ENCODE peak calls at places on chromosome 11, in four cellular contexts. L, N, K and V are unnamed samples.

GRCh38 chr11:75558939-75559843 is 2.9 kb upstream of the SERPINH1 start:
- DNase-seq in L (no peak), N (peak; percentile 56), K (peak; percentile 89), V (no peak)

GRCh38 chr11:111642521-111642920 is 40.3 kb downstream of the SIK2 start:
- DNase-seq in L (no peak), N (no peak), K (no peak), V (no peak)

GRCh38 chr11:58659404-58659803 is 36.9 kb downstream of the CNTF start:
- DNase-seq in L (no peak), N (no peak), K (no peak), V (no peak)

GRCh38 chr11:40432358-40432757 is 1027.1 kb downstream of the LRRC4C start:
- DNase-seq in L (no peak), N (no peak), K (no peak), V (no peak)

GRCh38 chr11:78379039-78379670 is 38.5 kb downstream of the GAB2 start:
- DNase-seq in L (no peak), N (no peak), K (no peak), V (no peak)

GRCh38 chr11:86414032-86414431 is 39.3 kb downstream of the CCDC81 start:
- DNase-seq in L (no peak), N (no peak), K (no peak), V (no peak)

GRCh38 chr11:14835491-14836105 is 56.4 kb downstream of the CYP2R1 start:
- DNase-seq in L (no peak), N (no peak), K (no peak), V (no peak)

GRCh38 chr11:96188625-96189006 is 154.4 kb downstream of the MAML2 start:
- DNase-seq in L (no peak), N (no peak), K (peak; percentile 68), V (peak; percentile 67)

GRCh38 chr11:107741044-107741823 is 29.4 kb upstream of the SLN start:
- DNase-seq in L (no peak), N (peak; percentile 68), K (no peak), V (no peak)

GRCh38 chr11:133570376-133570775 is 38.1 kb upstream of the OPCML start:
- DNase-seq in L (no peak), N (no peak), K (peak; percentile 0), V (no peak)

GRCh38 chr11:9263840-9264380 is 1.2 kb downstream of the DENND5A start:
- DNase-seq in L (no peak), N (no peak), K (peak; percentile 26), V (no peak)

GRCh38 chr11:100830978-100831732 is 144.1 kb downstream of the ARHGAP42 start:
- DNase-seq in L (no peak), N (no peak), K (peak; percentile 76), V (no peak)

GRCh38 chr11:10550988-10551657 is 10.1 kb upstream of the RNF141 start:
- DNase-seq in L (no peak), N (no peak), K (no peak), V (no peak)

GRCh38 chr11:120579601-120580000 is 68.1 kb downstream of the GRIK4 start:
- DNase-seq in L (no peak), N (no peak), K (no peak), V (no peak)

GRCh38 chr11:128927108-128927461 is 15.6 kb downstream of the TP53AIP1 start:
- DNase-seq in L (no peak), N (no peak), K (no peak), V (no peak)

GRCh38 chr11:64100345-64100744 is 64.6 kb downstream of the FLRT1 start:
- DNase-seq in L (no peak), N (no peak), K (no peak), V (no peak)

GRCh38 chr11:33892906-33893594 is 1.2 kb upstream of the LMO2 start:
- DNase-seq in L (no peak), N (no peak), K (peak; percentile 14), V (no peak)

GRCh38 chr11:72814139-72814830 is at the start of gene ATG16L2:
- DNase-seq in L (peak; percentile 86), N (peak; percentile 97), K (peak; percentile 82), V (peak; percentile 73)

GRCh38 chr11:131041331-131042040 is 125.2 kb upstream of the SNX19 start:
- DNase-seq in L (no peak), N (no peak), K (no peak), V (no peak)

GRCh38 chr11:111795333-111795985 is 29.3 kb upstream of the PPP2R1B start:
- DNase-seq in L (no peak), N (no peak), K (peak; percentile 63), V (no peak)

GRCh38 chr11:45104006-45104789 is 42.2 kb upstream of the PRDM11 start:
- DNase-seq in L (no peak), N (no peak), K (no peak), V (peak; percentile 35)

GRCh38 chr11:126855536-126855935 is 145.0 kb downstream of the KIRREL3 start:
- DNase-seq in L (no peak), N (no peak), K (no peak), V (no peak)

GRCh38 chr11:72720047-72720446 is 32.2 kb downstream of the ARAP1 start:
- DNase-seq in L (no peak), N (peak; percentile 87), K (no peak), V (no peak)

GRCh38 chr11:10400856-10401255 is 54.2 kb upstream of the AMPD3 start:
- DNase-seq in L (no peak), N (no peak), K (peak; percentile 36), V (no peak)

GRCh38 chr11:94650756-94651155 is 83.6 kb downstream of the PIWIL4 start:
- DNase-seq in L (no peak), N (no peak), K (no peak), V (no peak)

GRCh38 chr11:118621898-118622375 is 14.5 kb downstream of the PHLDB1 start:
- DNase-seq in L (no peak), N (no peak), K (no peak), V (no peak)

GRCh38 chr11:58707767-58708166 is 24.0 kb downstream of the GLYAT start:
- DNase-seq in L (no peak), N (no peak), K (no peak), V (no peak)

GRCh38 chr11:20754957-20755356 is 85.6 kb downstream of the NELL1 start:
- DNase-seq in L (no peak), N (no peak), K (no peak), V (no peak)

GRCh38 chr11:111585371-111585770 is 16.9 kb upstream of the SIK2 start:
- DNase-seq in L (no peak), N (no peak), K (peak; percentile 85), V (no peak)

GRCh38 chr11:65873280-65874156 is 918 bp upstream of the EFEMP2 start:
- DNase-seq in L (peak; percentile 93), N (peak; percentile 99), K (peak; percentile 86), V (peak; percentile 99)

GRCh38 chr11:64051297-64051696 is 15.6 kb downstream of the FLRT1 start:
- DNase-seq in L (no peak), N (no peak), K (no peak), V (no peak)

GRCh38 chr11:59562292-59562691 is 51.0 kb downstream of the OR4D9 start:
- DNase-seq in L (no peak), N (no peak), K (peak; percentile 19), V (no peak)

GRCh38 chr11:88810420-88811097 is 255.2 kb downstream of the GRM5 start:
- DNase-seq in L (no peak), N (no peak), K (no peak), V (no peak)

GRCh38 chr11:86491048-86491447 is 116.4 kb downstream of the CCDC81 start:
- DNase-seq in L (no peak), N (no peak), K (no peak), V (no peak)

GRCh38 chr11:83054001-83054400 is 17.7 kb downstream of the RAB30 start:
- DNase-seq in L (no peak), N (no peak), K (no peak), V (no peak)
- H3K27ac ChIP-seq in L (no peak overlapping the region), N (no peak overlapping the region), K (no peak overlapping the region), V (no peak overlapping the region)

DNA sequence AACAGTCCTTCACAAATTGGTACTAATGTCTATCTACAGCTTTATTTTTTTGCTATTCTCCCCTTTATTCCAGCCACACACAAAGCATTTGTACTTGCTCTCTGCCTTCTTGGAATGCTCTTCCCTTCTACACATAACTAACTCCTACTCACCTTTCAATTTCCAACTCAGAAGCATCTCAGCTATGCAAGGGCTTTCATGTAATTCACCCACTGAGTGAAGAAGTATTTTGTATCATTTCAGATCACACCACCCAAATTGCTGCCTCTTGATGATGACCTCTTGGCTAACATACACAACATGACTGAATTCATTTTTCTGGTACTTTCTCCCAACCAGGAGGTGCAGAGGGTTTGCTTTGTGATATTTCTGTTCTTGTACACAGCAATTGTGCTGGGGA is at the start of gene OR4X2:
- DNase-seq in L (no peak), N (no peak), K (no peak), V (no peak)
- H3K4me1 ChIP-seq in L (no peaks in the 10 kb centered on the region), N (no peaks in the 10 kb centered on the region), K (no peaks in the 10 kb centered on the region), V (no peaks in the 10 kb centered on the region)

GRCh38 chr11:69635804-69636511 is 5.0 kb upstream of the CCND1 start:
- DNase-seq in L (no peak), N (no peak), K (no peak), V (no peak)
- H3K4me3 ChIP-seq in L (no peak overlapping the region), N (peak overlapping the region; percentile 78), K (peak overlapping the region; percentile 38), V (no peak overlapping the region)

GRCh38 chr11:117564321-117564720 is 232.7 kb downstream of the DSCAML1 start:
- DNase-seq in L (no peak), N (no peak), K (no peak), V (no peak)
- H3K27ac ChIP-seq in L (no peak overlapping the region), N (no peak overlapping the region), K (no peak overlapping the region), V (no peak overlapping the region)

GRCh38 chr11:122663056-122663740 is 7.7 kb downstream of the UBASH3B start:
- DNase-seq in L (no peak), N (no peak), K (no peak), V (no peak)
- H3K4me1 ChIP-seq in L (peaks cover 60% of the 10 kb centered on the region), N (peaks cover 74% of the 10 kb centered on the region), K (peaks cover 10% of the 10 kb centered on the region), V (peaks cover 7% of the 10 kb centered on the region)